ENCODE peak calls at places on chromosomes 3 and 15, in four cellular contexts. One of them, this sample, is unnamed.

GRCh38 chr3:51559266-51559907 is 20.9 kb downstream of the RAD54L2 start:
- DNase-seq in hepatocyte: peak
- DNase-seq in AG20443: peak
- DNase-seq in midbrain: no peak
- DNase-seq in this sample: no peak

GRCh38 chr3:52063026-52063723 is 6.8 kb upstream of the DUSP7 start:
- DNase-seq in hepatocyte: no peak
- DNase-seq in AG20443: no peak
- DNase-seq in midbrain: no peak
- DNase-seq in this sample: no peak

GRCh38 chr3:73547427-73548036 is 77.2 kb downstream of the PDZRN3 start:
- DNase-seq in hepatocyte: peak
- DNase-seq in AG20443: peak
- DNase-seq in midbrain: no peak
- DNase-seq in this sample: no peak

GRCh38 chr3:98655666-98656065 is 62.3 kb upstream of the CPOX start:
- DNase-seq in hepatocyte: no peak
- DNase-seq in AG20443: peak
- DNase-seq in midbrain: no peak
- DNase-seq in this sample: no peak

GRCh38 chr3:48898383-48899234 is at the start of gene SLC25A20:
- DNase-seq in hepatocyte: peak
- DNase-seq in AG20443: peak
- DNase-seq in midbrain: peak
- DNase-seq in this sample: peak

GRCh38 chr3:127779747-127780146 is 42.6 kb downstream of the MGLL start:
- DNase-seq in hepatocyte: no peak
- DNase-seq in AG20443: no peak
- DNase-seq in midbrain: no peak
- DNase-seq in this sample: peak

GRCh38 chr3:53114011-53114400 is 16.2 kb downstream of the RFT1 start:
- DNase-seq in hepatocyte: peak
- DNase-seq in AG20443: peak
- DNase-seq in midbrain: peak
- DNase-seq in this sample: peak

GRCh38 chr15:79450648-79451047 is 18.5 kb downstream of the MINAR1 start:
- DNase-seq in hepatocyte: no peak
- DNase-seq in AG20443: peak
- DNase-seq in midbrain: no peak
- DNase-seq in this sample: no peak

GRCh38 chr3:8625991-8626390 is 18.6 kb downstream of the SSUH2 start:
- DNase-seq in hepatocyte: no peak
- DNase-seq in AG20443: peak
- DNase-seq in midbrain: no peak
- DNase-seq in this sample: no peak

GRCh38 chr3:152302521-152303021 is 33.8 kb downstream of the MBNL1 start:
- DNase-seq in hepatocyte: peak
- DNase-seq in AG20443: peak
- DNase-seq in midbrain: no peak
- DNase-seq in this sample: no peak

GRCh38 chr15:44082558-44083151 is 112.4 kb downstream of the FRMD5 start:
- DNase-seq in hepatocyte: no peak
- DNase-seq in AG20443: no peak
- DNase-seq in midbrain: no peak
- DNase-seq in this sample: no peak

GRCh38 chr15:58929891-58930416 is 3.5 kb downstream of the SLTM start:
- DNase-seq in hepatocyte: no peak
- DNase-seq in AG20443: no peak
- DNase-seq in midbrain: no peak
- DNase-seq in this sample: no peak

GRCh38 chr3:169759256-169759655 is 5.6 kb downstream of the TERC start:
- DNase-seq in hepatocyte: no peak
- DNase-seq in AG20443: no peak
- DNase-seq in midbrain: no peak
- DNase-seq in this sample: peak

GRCh38 chr15:62769604-62770003 is 272.9 kb upstream of the TPM1 start:
- DNase-seq in hepatocyte: no peak
- DNase-seq in AG20443: peak
- DNase-seq in midbrain: no peak
- DNase-seq in this sample: peak

GRCh38 chr3:193727089-193727488 is 134.1 kb downstream of the OPA1 start:
- DNase-seq in hepatocyte: no peak
- DNase-seq in AG20443: no peak
- DNase-seq in midbrain: no peak
- DNase-seq in this sample: no peak

GRCh38 chr3:8658326-8659212 is 14.0 kb upstream of the SSUH2 start:
- DNase-seq in hepatocyte: peak
- DNase-seq in AG20443: no peak
- DNase-seq in midbrain: no peak
- DNase-seq in this sample: peak

GRCh38 chr3:123336001-123336400 is 112.9 kb downstream of the ADCY5 start:
- DNase-seq in hepatocyte: no peak
- DNase-seq in AG20443: no peak
- DNase-seq in midbrain: no peak
- DNase-seq in this sample: no peak

This sample was measured in RWPE1.